ENCODE peak calls at places on chromosomes 16 and 17, in seven cellular contexts. H, W, D, P, B, G and N are unnamed samples.

GRCh38 chr17:12769981-12770380 is 19.3 kb upstream of the ARHGAP44 start:
- DNase-seq in H (no peak), W (no peak), D (no peak), P (no peak), B (no peak), G (no peak), N (no peak)

GRCh38 chr16:53809088-53809951 is 105.4 kb downstream of the FTO start:
- DNase-seq in H (no peak), W (no peak), D (no peak), P (no peak), B (no peak), G (no peak), N (no peak)

GRCh38 chr16:754208-755097 is 6.1 kb upstream of the MSLN start:
- DNase-seq in H (no peak), W (no peak), D (no peak), P (no peak), B (no peak), G (no peak), N (no peak)

GRCh38 chr17:42118545-42118944 is 2.6 kb downstream of the KAT2A start:
- DNase-seq in H (peak), W (no peak), D (no peak), P (peak), B (no peak), G (peak), N (no peak)

GRCh38 chr17:2170023-2170422 is 115.1 kb downstream of the HIC1 start:
- DNase-seq in H (peak), W (no peak), D (peak), P (no peak), B (no peak), G (no peak), N (no peak)

GRCh38 chr16:54027126-54027922 is 259.3 kb downstream of the IRX3 start:
- DNase-seq in H (no peak), W (no peak), D (no peak), P (no peak), B (no peak), G (no peak), N (no peak)

GRCh38 chr17:62805234-62805633 is 2.9 kb downstream of the MARCHF10 start:
- DNase-seq in H (no peak), W (no peak), D (no peak), P (no peak), B (no peak), G (no peak), N (no peak)

GRCh38 chr16:8355714-8356113 is 234.6 kb downstream of the TMEM114 start:
- DNase-seq in H (no peak), W (no peak), D (no peak), P (no peak), B (no peak), G (no peak), N (no peak)

GRCh38 chr16:84839956-84840355 is 20.2 kb downstream of the CRISPLD2 start:
- DNase-seq in H (no peak), W (no peak), D (no peak), P (no peak), B (no peak), G (no peak), N (no peak)

GRCh38 chr17:63364387-63364786 is 81.7 kb downstream of the CYB561 start:
- DNase-seq in H (no peak), W (no peak), D (no peak), P (no peak), B (no peak), G (no peak), N (no peak)

GRCh38 chr16:87161822-87162676 is 155.1 kb downstream of the C16orf95 start:
- DNase-seq in H (peak), W (no peak), D (no peak), P (no peak), B (no peak), G (no peak), N (peak)

GRCh38 chr17:20156196-20157077 is 147.3 kb downstream of the SPECC1 start:
- DNase-seq in H (peak), W (no peak), D (peak), P (peak), B (no peak), G (no peak), N (peak)

GRCh38 chr16:24681793-24682192 is 47.7 kb upstream of the TNRC6A start:
- DNase-seq in H (no peak), W (no peak), D (no peak), P (no peak), B (no peak), G (no peak), N (no peak)

GRCh38 chr17:59893617-59894100 is 738 bp downstream of the RPS6KB1 start:
- DNase-seq in H (peak), W (no peak), D (no peak), P (no peak), B (no peak), G (peak), N (no peak)

GRCh38 chr17:1766382-1767135 is 4.7 kb downstream of the SERPINF1 start:
- DNase-seq in H (no peak), W (no peak), D (no peak), P (no peak), B (no peak), G (no peak), N (no peak)

GRCh38 chr17:40854175-40854814 is 12.7 kb downstream of the KRT12 start:
- DNase-seq in H (no peak), W (no peak), D (no peak), P (no peak), B (no peak), G (no peak), N (no peak)

GRCh38 chr16:12426122-12426521 is 377.6 kb downstream of the CPPED1 start:
- DNase-seq in H (no peak), W (no peak), D (no peak), P (no peak), B (no peak), G (no peak), N (no peak)

GRCh38 chr17:83202002-83203000 is 122.9 kb downstream of the METRNL start:
- DNase-seq in H (peak), W (no peak), D (no peak), P (peak), B (no peak), G (no peak), N (no peak)

GRCh38 chr17:46940692-46941404 is 17.9 kb downstream of the GOSR2 start:
- DNase-seq in H (peak), W (peak), D (peak), P (peak), B (peak), G (peak), N (peak)

GRCh38 chr16:57784334-57784733 is 18.0 kb downstream of the KIFC3 start:
- DNase-seq in H (no peak), W (no peak), D (no peak), P (no peak), B (no peak), G (no peak), N (no peak)

GRCh38 chr16:22188595-22189442 is 17.3 kb upstream of the EEF2K start:
- DNase-seq in H (peak), W (peak), D (peak), P (peak), B (peak), G (peak), N (peak)

GRCh38 chr17:56676807-56677206 is 83.3 kb downstream of the NOG start:
- DNase-seq in H (no peak), W (no peak), D (no peak), P (no peak), B (no peak), G (no peak), N (no peak)

GRCh38 chr16:19105131-19105530 is 8.6 kb upstream of the ITPRIPL2 start:
- DNase-seq in H (no peak), W (no peak), D (no peak), P (no peak), B (no peak), G (no peak), N (no peak)

GRCh38 chr16:23081675-23082119 is 67.6 kb downstream of the USP31 start:
- DNase-seq in H (no peak), W (no peak), D (no peak), P (no peak), B (no peak), G (no peak), N (no peak)

GRCh38 chr17:83000738-83001137 is 78.7 kb upstream of the METRNL start:
- DNase-seq in H (no peak), W (no peak), D (no peak), P (no peak), B (no peak), G (no peak), N (no peak)

GRCh38 chr17:73284906-73285602 is 23.4 kb upstream of the CPSF4L start:
- DNase-seq in H (no peak), W (no peak), D (no peak), P (peak), B (no peak), G (no peak), N (no peak)

GRCh38 chr17:45293413-45294211 is 23.2 kb downstream of the MAP3K14 start:
- DNase-seq in H (peak), W (no peak), D (no peak), P (peak), B (peak), G (no peak), N (no peak)

GRCh38 chr17:41547378-41547841 is 19.3 kb upstream of the KRT19 start:
- DNase-seq in H (no peak), W (no peak), D (no peak), P (no peak), B (no peak), G (no peak), N (no peak)

GRCh38 chr17:59004338-59005111 is 102.2 kb downstream of the TRIM37 start:
- DNase-seq in H (peak), W (peak), D (peak), P (peak), B (peak), G (peak), N (peak)

GRCh38 chr17:56681561-56682266 is 88.2 kb downstream of the NOG start:
- DNase-seq in H (peak), W (no peak), D (no peak), P (no peak), B (no peak), G (peak), N (no peak)